ENCODE peak calls at places on chromosomes 16 and 17, in seven cellular contexts. F is fibroblast of pulmonary artery; L is AG04450; H is fibroblast of lung; K is CD8-positive, alpha-beta T cell; V is stomach; S is OCI-LY7. T is an unnamed sample.

GRCh38 chr17:72510454-72511016 is 389.7 kb downstream of the SOX9 start:
- DNase-seq in V (no peak), K (no peak), F (no peak), S (peak; percentile 96), H (peak; percentile 61), L (no peak), T (no peak)

GRCh38 chr17:79340771-79341528 is 266.3 kb downstream of the ENGASE start:
- DNase-seq in L (no peak), F (no peak), H (no peak), V (no peak), K (no peak), S (peak; percentile 96), T (peak; percentile 23)

GRCh38 chr17:30565073-30565935 is 88.1 kb downstream of the GOSR1 start:
- DNase-seq in L (no peak), V (peak; percentile 9), K (no peak), S (no peak), F (peak; percentile 9), H (no peak), T (no peak)

GRCh38 chr16:13070268-13070667 is 168.9 kb downstream of the SHISA9 start:
- DNase-seq in L (no peak), S (no peak), K (no peak), F (no peak), H (no peak), V (no peak), T (no peak)

GRCh38 chr16:82011199-82011641 is at the start of gene SDR42E1:
- DNase-seq in K (peak; percentile 69), F (no peak), L (no peak), H (peak; percentile 10), V (peak; percentile 80), S (peak; percentile 11), T (no peak)

GRCh38 chr16:80656731-80657150 is 115.9 kb downstream of the DYNLRB2 start:
- DNase-seq in S (no peak), F (no peak), V (no peak), L (no peak), K (no peak), H (no peak), T (no peak)

GRCh38 chr17:17343896-17344506 is 40.8 kb downstream of the NT5M start:
- DNase-seq in S (no peak), K (no peak), F (no peak), V (peak; percentile 20), L (no peak), H (no peak), T (no peak)

GRCh38 chr17:57442914-57443571 is 186.7 kb downstream of the MSI2 start:
- DNase-seq in S (peak; percentile 88), H (peak; percentile 82), V (peak; percentile 36), K (peak; percentile 56), F (no peak), L (no peak), T (no peak)

GRCh38 chr16:11564046-11564926 is 22.4 kb downstream of the LITAF start:
- DNase-seq in F (no peak), V (no peak), K (no peak), L (no peak), H (no peak), S (no peak), T (no peak)

GRCh38 chr16:79915264-79916160 is 315.0 kb upstream of the MAF start:
- DNase-seq in S (no peak), F (no peak), L (no peak), H (no peak), K (no peak), V (no peak), T (no peak)

GRCh38 chr16:49441366-49441780 is 67.8 kb downstream of the C16orf78 start:
- DNase-seq in K (peak; percentile 70), H (no peak), S (peak; percentile 95), F (peak; percentile 3), L (no peak), V (peak; percentile 47), T (no peak)

GRCh38 chr16:60142991-60143705 is 1409.0 kb upstream of the GOT2 start:
- DNase-seq in K (no peak), F (peak; percentile 1), H (peak; percentile 68), S (no peak), V (no peak), L (no peak), T (no peak)

GRCh38 chr16:69260506-69260905 is 50.6 kb upstream of the VPS4A start:
- DNase-seq in V (no peak), H (no peak), F (no peak), K (no peak), L (no peak), S (no peak), T (no peak)

DNA sequence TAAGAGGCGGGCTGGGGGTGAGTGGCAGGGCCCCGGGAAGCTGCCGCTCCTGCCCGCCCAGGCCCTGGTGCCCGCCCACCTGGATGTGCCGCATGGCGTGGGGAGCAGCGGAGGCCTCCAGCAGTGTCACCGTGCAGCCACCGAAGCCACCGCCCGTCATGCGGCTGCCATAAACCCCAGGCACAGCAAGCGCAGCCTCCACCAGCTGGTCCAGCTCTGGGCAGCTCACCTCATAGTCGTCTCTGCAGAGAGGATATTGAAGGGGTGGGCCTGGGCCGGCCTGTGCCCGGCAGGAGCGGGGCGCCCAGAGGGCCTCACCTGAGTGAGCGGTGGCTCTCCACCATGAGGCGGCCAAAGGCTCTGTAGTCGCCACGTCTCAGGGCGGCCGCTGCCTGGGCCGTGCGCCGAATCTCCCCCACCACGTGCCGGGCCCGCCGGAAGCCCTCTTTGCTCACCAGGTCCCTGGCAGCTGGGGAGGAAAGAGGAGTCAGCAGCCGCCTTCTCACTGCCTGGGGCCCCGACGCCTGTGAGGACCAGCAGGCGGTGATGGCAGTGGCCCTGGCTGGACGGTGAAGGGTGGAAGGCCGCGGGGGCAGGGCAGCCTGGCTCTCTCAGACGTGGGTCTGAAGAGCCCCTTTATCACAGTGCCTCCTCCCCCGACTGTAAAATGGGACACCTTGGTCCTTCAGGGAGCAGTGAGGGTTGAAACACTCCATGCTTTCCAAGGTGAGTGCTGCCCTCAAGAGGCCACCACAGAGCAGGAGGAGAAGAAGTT is 6.7 kb downstream of the GALK1 start:
- DNase-seq in V (no peak), S (no peak), H (no peak), L (no peak), K (no peak), F (no peak), T (no peak)
- TF ChIP-seq CTCF in V (no peak), S (peak; percentile 71), H (peak; percentile 14), L (peak; percentile 30), K (no peak), F (peak; percentile 30), T (peak; percentile 8)

GRCh38 chr17:66040402-66040801 is 151.5 kb downstream of the CEP112 start:
- DNase-seq in V (no peak), K (no peak), L (no peak), F (no peak), S (no peak), H (no peak), T (no peak)
- TF ChIP-seq CTCF in V (no peak), K (no peak), L (no peak), F (peak; percentile 3), S (peak; percentile 38), H (no peak), T (no peak)

DNA sequence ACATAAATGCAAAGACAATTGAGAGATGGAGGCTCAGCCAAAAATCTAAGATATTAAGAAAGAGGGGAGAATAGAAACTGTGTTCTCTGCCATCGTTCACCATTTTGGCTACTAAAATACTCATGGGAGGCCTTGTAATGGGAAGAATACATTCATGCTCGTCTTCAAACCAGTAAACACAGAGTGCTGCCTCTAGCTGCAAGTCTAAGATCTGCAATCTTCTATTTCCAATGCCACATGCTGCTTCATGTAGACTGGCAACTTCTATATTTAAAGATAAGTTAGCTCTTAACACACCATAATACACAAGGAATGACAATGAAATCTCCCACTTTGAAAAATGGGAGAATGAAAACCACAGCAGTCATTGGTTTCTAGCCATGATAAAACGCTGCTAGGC is 387.3 kb downstream of the HS3ST3B1 start:
- DNase-seq in H (no peak), S (peak; percentile 53), F (no peak), K (no peak), V (no peak), L (no peak), T (no peak)
- TF ChIP-seq CTCF in H (no peak), S (peak; percentile 73), F (peak; percentile 6), K (no peak), V (no peak), L (no peak), T (no peak)

DNA sequence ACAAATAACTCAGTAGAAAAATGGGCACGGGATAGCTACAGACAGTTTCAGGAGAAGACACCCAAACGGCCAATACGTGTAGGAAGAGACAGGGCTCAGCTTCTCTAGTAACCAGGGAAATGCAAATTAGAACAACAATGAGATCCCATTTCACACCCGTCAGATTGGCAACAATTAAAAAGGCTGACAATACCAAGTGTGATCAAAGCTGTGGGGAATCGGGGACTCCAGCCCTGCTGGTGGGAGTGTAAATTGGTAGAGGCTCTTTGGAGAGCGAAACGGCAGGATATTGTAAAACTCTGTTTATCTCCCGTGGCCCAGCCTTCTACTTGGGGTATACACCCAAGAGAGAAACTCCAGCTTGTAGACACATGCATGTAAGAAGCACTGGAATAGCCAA is 27.6 kb downstream of the MYBBP1A start:
- DNase-seq in K (no peak), S (no peak), F (no peak), H (no peak), V (no peak), L (no peak), T (no peak)
- TF ChIP-seq CTCF in K (no peak), S (no peak), F (no peak), H (no peak), V (no peak), L (no peak), T (no peak)

DNA sequence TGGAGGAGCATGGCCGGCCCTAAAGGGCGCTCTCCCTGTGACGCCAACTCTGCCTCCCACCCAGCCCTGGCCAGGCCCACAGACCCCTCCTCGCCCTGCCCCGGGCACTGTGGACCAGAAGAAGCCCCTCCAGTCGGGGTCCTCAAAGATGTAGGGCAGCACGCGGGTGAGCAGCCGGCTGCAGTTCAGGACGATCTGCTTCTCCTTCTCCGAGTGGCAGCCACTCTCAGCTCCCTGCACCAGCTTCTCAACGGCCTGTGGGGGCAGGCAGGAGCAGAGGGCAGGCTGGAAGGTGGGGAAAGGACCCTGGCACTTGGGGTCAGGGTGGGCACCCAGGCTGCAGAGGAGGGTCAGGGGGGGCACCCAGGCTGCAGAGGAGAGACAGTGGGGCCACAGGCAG is 8.9 kb downstream of the HID1 start:
- DNase-seq in V (no peak), K (no peak), H (no peak), S (peak; percentile 26), F (no peak), L (no peak), T (no peak)
- TF ChIP-seq CTCF in V (no peak), K (no peak), H (peak; percentile 7), S (peak; percentile 58), F (peak; percentile 22), L (peak; percentile 32), T (no peak)

GRCh38 chr17:74389094-74389753 is 21.9 kb downstream of the GPR142 start:
- DNase-seq in K (no peak), S (no peak), L (no peak), H (no peak), F (no peak), V (no peak), T (no peak)
- TF ChIP-seq CTCF in K (no peak), S (no peak), L (no peak), H (no peak), F (no peak), V (no peak), T (no peak)